ENCODE peak calls at places on chromosome 19, in four cellular contexts. Q is GM12865, K is heart right ventricle, B is AG04450. O is an unnamed sample.

GRCh38 chr19:51012661-51013190 is 6.8 kb downstream of the KLK10 start:
- DNase-seq in B (no peak), K (no peak), Q (peak; percentile 10), O (no peak)

GRCh38 chr19:33171222-33171795 is 22.8 kb upstream of the LRP3 start:
- DNase-seq in Q (no peak), K (no peak), B (no peak), O (no peak)

GRCh38 chr19:49758292-49758691 is 4.8 kb downstream of the TSKS start:
- DNase-seq in K (no peak), Q (no peak), B (peak; percentile 26), O (peak; percentile 92)

GRCh38 chr19:38711726-38712153 is 32.5 kb downstream of the CAPN12 start:
- DNase-seq in K (peak; percentile 60), B (peak; percentile 86), Q (no peak), O (no peak)

GRCh38 chr19:49685845-49686332 is 3.5 kb upstream of the ADM5 start:
- DNase-seq in B (no peak), Q (no peak), K (no peak), O (no peak)

GRCh38 chr19:49638360-49638759 is 1.6 kb downstream of the RRAS start:
- DNase-seq in K (no peak), Q (no peak), B (no peak), O (no peak)

GRCh38 chr19:49486232-49486631 is 1.2 kb upstream of the RPL13A start:
- DNase-seq in Q (peak; percentile 5), B (no peak), K (no peak), O (no peak)

GRCh38 chr19:7928334-7928706 is 2.4 kb upstream of the CTXN1 start:
- DNase-seq in K (no peak), Q (no peak), B (no peak), O (no peak)

GRCh38 chr19:46147791-46148288 is at the start of gene IGFL2:
- DNase-seq in Q (no peak), B (no peak), K (no peak), O (no peak)

GRCh38 chr19:35246466-35247096 is 2.2 kb upstream of the LSR start:
- DNase-seq in B (no peak), Q (no peak), K (no peak), O (no peak)

GRCh38 chr19:43525836-43526771 is 897 bp downstream of the ETHE1 start:
- DNase-seq in K (no peak), B (no peak), Q (peak; percentile 23), O (peak; percentile 59)

GRCh38 chr19:28608292-28608691 is 604.7 kb downstream of the UQCRFS1 start:
- DNase-seq in B (no peak), K (no peak), Q (no peak), O (no peak)

GRCh38 chr19:13794752-13795589 is at the start of gene ZSWIM4:
- DNase-seq in B (peak; percentile 98), K (peak; percentile 98), Q (peak; percentile 99), O (peak; percentile 99)

GRCh38 chr19:13795595-13796300 is 505 bp downstream of the ZSWIM4 start:
- DNase-seq in K (no peak), Q (peak; percentile 43), B (no peak), O (no peak)

GRCh38 chr19:13796301-13797057 is 1.2 kb downstream of the ZSWIM4 start:
- DNase-seq in K (peak; percentile 70), B (peak; percentile 86), Q (peak; percentile 65), O (peak; percentile 35)

GRCh38 chr19:13797870-13798269 is 2.6 kb downstream of the ZSWIM4 start:
- DNase-seq in Q (no peak), B (no peak), K (no peak), O (peak; percentile 47)

DNA sequence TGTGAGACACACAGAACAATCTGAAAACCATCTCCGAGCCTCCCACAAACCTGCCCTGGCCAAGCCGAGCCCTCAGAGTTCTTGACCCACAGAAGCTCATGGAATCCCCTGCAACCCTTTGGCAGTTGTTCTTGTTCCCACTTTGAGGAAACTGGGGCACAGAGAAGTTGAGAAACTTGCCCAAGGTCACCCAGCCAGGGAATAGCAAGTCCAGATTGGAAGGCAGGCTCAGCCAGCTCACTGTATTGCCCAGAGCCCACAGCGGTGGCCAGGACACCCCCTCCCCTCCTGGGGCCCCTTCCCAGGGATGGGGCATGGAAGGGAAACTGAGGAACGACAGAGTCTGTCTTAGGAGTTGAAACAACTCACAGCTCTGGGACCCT is 1.8 kb downstream of the ZSWIM4 start:
- DNase-seq in Q (no peak), B (no peak), K (no peak), O (no peak)
- H3K4me3 ChIP-seq in Q (peak overlapping the region; percentile 87), B (peak overlapping the region; percentile 80), K (no peak overlapping the region), O (no peak overlapping the region)

DNA sequence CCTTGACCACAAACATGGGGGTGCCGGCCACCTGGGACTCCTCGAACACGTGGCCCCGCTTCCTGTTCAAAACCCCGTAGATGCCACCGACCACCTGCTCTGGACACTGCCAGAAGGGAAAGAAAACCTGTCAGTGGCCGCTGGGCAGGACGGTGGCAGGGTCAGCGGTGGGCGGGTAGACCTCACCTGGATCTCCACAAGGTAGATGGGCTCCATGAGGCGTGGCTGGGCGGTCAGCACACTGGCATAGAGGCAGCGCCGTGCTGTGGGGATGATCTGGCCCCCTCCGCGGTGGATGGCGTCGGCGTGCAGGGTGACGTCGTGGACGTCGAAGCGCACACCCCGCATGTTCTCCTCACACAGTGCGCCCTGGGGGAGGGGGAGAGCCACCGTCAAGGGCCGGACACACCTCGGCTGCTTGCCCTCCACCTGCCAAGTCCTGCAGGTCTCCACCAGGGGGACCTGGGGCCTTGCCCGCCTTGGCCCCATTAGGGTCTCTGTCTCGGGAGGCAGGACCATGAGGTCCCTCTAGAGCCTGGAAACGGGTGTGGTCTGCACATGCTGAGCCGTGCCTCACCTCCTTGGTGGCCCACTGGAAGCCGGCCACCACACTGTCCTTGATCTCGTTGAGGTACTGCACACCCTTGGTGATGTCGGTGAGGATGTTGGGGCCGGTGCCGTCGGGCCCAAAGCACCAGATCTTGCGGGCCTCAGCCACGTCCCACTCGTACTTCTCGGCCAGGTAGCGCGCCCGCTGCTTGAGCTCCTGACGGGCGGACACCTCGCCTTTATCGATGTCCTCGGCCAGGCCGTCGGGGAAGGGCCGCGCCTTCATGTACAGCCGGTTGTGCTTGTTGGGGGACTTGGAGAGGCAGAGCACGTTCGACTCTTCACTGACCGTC is 6.6 kb upstream of the DAPK3 start:
- DNase-seq in Q (no peak), B (no peak), K (no peak), O (peak; percentile 19)
- TF ChIP-seq CTCF in Q (peak; percentile 10), B (peak; percentile 29), K (no peak), O (no peak)

GRCh38 chr19:5934779-5935472 is 20.9 kb downstream of the CAPS start:
- DNase-seq in Q (no peak), K (no peak), B (peak; percentile 84), O (no peak)
- H3K4me3 ChIP-seq in Q (no peak overlapping the region), K (no peak overlapping the region), B (peak overlapping the region; percentile 39), O (no peak overlapping the region)

GRCh38 chr19:18225355-18225701 is 910 bp downstream of the PDE4C start:
- DNase-seq in B (no peak), Q (no peak), K (no peak), O (no peak)

GRCh38 chr19:18221815-18222725 is 4.2 kb downstream of the PDE4C start:
- DNase-seq in Q (no peak), B (no peak), K (no peak), O (peak; percentile 30)

GRCh38 chr19:18225702-18226468 is at the start of gene PDE4C:
- DNase-seq in B (no peak), Q (no peak), K (peak; percentile 67), O (no peak)

GRCh38 chr19:18224525-18225354 is 1.5 kb downstream of the PDE4C start:
- DNase-seq in K (peak; percentile 99), Q (peak; percentile 99), B (peak; percentile 99), O (no peak)

GRCh38 chr19:18223860-18224524 is 2.2 kb downstream of the PDE4C start:
- DNase-seq in Q (peak; percentile 39), B (no peak), K (peak; percentile 64), O (no peak)
- TF ChIP-seq CTCF in Q (no peak), B (no peak), K (no peak), O (no peak)